ENCODE peak calls at places on chromosomes 6 and 20, in nine cellular contexts. One of them, this sample, is unnamed.

GRCh38 chr6:10510592-10511367 is 10.4 kb upstream of the GCNT2 start:
- DNase-seq in sigmoid colon: peak
- DNase-seq in fibroblast of mammary gland: peak
- DNase-seq in fibroblast of the aortic adventitia: peak
- DNase-seq in fibroblast of lung: peak
- DNase-seq in tibial nerve: no peak
- DNase-seq in psoas muscle: peak
- DNase-seq in AG04450: no peak
- DNase-seq in A549: peak
- DNase-seq in this sample: peak

GRCh38 chr6:135535989-135536414 is 38.5 kb upstream of the AHI1 start:
- DNase-seq in tibial nerve: peak
- DNase-seq in AG04450: peak
- DNase-seq in fibroblast of lung: peak
- DNase-seq in A549: peak
- DNase-seq in psoas muscle: no peak
- DNase-seq in sigmoid colon: no peak
- DNase-seq in fibroblast of mammary gland: peak
- DNase-seq in fibroblast of the aortic adventitia: peak
- DNase-seq in this sample: no peak

GRCh38 chr20:56689852-56690485 is 60.9 kb downstream of the TFAP2C start:
- DNase-seq in A549: no peak
- DNase-seq in fibroblast of mammary gland: peak
- DNase-seq in psoas muscle: no peak
- DNase-seq in sigmoid colon: no peak
- DNase-seq in AG04450: no peak
- DNase-seq in fibroblast of lung: peak
- DNase-seq in fibroblast of the aortic adventitia: no peak
- DNase-seq in tibial nerve: no peak
- DNase-seq in this sample: no peak

GRCh38 chr20:45934046-45934586 is 367 bp upstream of the PCIF1 start:
- DNase-seq in tibial nerve: peak
- DNase-seq in fibroblast of mammary gland: peak
- DNase-seq in fibroblast of the aortic adventitia: peak
- DNase-seq in sigmoid colon: peak
- DNase-seq in AG04450: no peak
- DNase-seq in fibroblast of lung: peak
- DNase-seq in psoas muscle: peak
- DNase-seq in A549: peak
- DNase-seq in this sample: peak

GRCh38 chr20:6698056-6698455 is 69.4 kb upstream of the BMP2 start:
- DNase-seq in sigmoid colon: no peak
- DNase-seq in fibroblast of mammary gland: no peak
- DNase-seq in tibial nerve: no peak
- DNase-seq in fibroblast of lung: peak
- DNase-seq in AG04450: no peak
- DNase-seq in psoas muscle: no peak
- DNase-seq in A549: no peak
- DNase-seq in fibroblast of the aortic adventitia: no peak
- DNase-seq in this sample: no peak

GRCh38 chr6:14401181-14401745 is 283.7 kb downstream of the CD83 start:
- DNase-seq in AG04450: no peak
- DNase-seq in tibial nerve: no peak
- DNase-seq in fibroblast of the aortic adventitia: no peak
- DNase-seq in fibroblast of mammary gland: no peak
- DNase-seq in psoas muscle: no peak
- DNase-seq in A549: no peak
- DNase-seq in fibroblast of lung: no peak
- DNase-seq in sigmoid colon: no peak
- DNase-seq in this sample: no peak

GRCh38 chr6:133609404-133610270 is 279.3 kb upstream of the TCF21 start:
- DNase-seq in AG04450: peak
- DNase-seq in fibroblast of lung: peak
- DNase-seq in fibroblast of mammary gland: peak
- DNase-seq in sigmoid colon: no peak
- DNase-seq in tibial nerve: no peak
- DNase-seq in psoas muscle: no peak
- DNase-seq in A549: peak
- DNase-seq in fibroblast of the aortic adventitia: peak
- DNase-seq in this sample: no peak

GRCh38 chr6:125203395-125203794 is 49.8 kb downstream of the TPD52L1 start:
- DNase-seq in fibroblast of the aortic adventitia: no peak
- DNase-seq in sigmoid colon: no peak
- DNase-seq in fibroblast of lung: no peak
- DNase-seq in fibroblast of mammary gland: no peak
- DNase-seq in psoas muscle: no peak
- DNase-seq in tibial nerve: no peak
- DNase-seq in A549: peak
- DNase-seq in AG04450: no peak
- DNase-seq in this sample: no peak

GRCh38 chr6:134535831-134536230 is 217.9 kb upstream of the SGK1 start:
- DNase-seq in sigmoid colon: no peak
- DNase-seq in A549: no peak
- DNase-seq in fibroblast of the aortic adventitia: no peak
- DNase-seq in tibial nerve: no peak
- DNase-seq in psoas muscle: no peak
- DNase-seq in AG04450: no peak
- DNase-seq in fibroblast of lung: peak
- DNase-seq in fibroblast of mammary gland: no peak
- DNase-seq in this sample: no peak

GRCh38 chr6:107811591-107812218 is 12.4 kb downstream of the SCML4 start:
- DNase-seq in tibial nerve: no peak
- DNase-seq in AG04450: no peak
- DNase-seq in sigmoid colon: no peak
- DNase-seq in fibroblast of the aortic adventitia: peak
- DNase-seq in A549: peak
- DNase-seq in fibroblast of lung: peak
- DNase-seq in psoas muscle: no peak
- DNase-seq in fibroblast of mammary gland: peak
- DNase-seq in this sample: no peak

GRCh38 chr6:71419954-71420692 is 131.5 kb downstream of the OGFRL1 start:
- DNase-seq in fibroblast of lung: peak
- DNase-seq in A549: no peak
- DNase-seq in AG04450: no peak
- DNase-seq in sigmoid colon: peak
- DNase-seq in fibroblast of the aortic adventitia: no peak
- DNase-seq in fibroblast of mammary gland: peak
- DNase-seq in psoas muscle: peak
- DNase-seq in tibial nerve: peak
- DNase-seq in this sample: peak

GRCh38 chr6:159438106-159438505 is 254.9 kb downstream of the SOD2 start:
- DNase-seq in AG04450: no peak
- DNase-seq in psoas muscle: no peak
- DNase-seq in fibroblast of lung: no peak
- DNase-seq in sigmoid colon: no peak
- DNase-seq in fibroblast of mammary gland: no peak
- DNase-seq in A549: no peak
- DNase-seq in fibroblast of the aortic adventitia: no peak
- DNase-seq in tibial nerve: no peak
- DNase-seq in this sample: no peak

GRCh38 chr6:40727272-40727671 is 140.1 kb upstream of the LRFN2 start:
- DNase-seq in tibial nerve: no peak
- DNase-seq in fibroblast of mammary gland: no peak
- DNase-seq in fibroblast of lung: no peak
- DNase-seq in sigmoid colon: no peak
- DNase-seq in A549: no peak
- DNase-seq in psoas muscle: no peak
- DNase-seq in AG04450: no peak
- DNase-seq in fibroblast of the aortic adventitia: no peak
- DNase-seq in this sample: no peak

GRCh38 chr6:115796829-115797228 is 263.9 kb downstream of the FRK start:
- DNase-seq in tibial nerve: no peak
- DNase-seq in fibroblast of the aortic adventitia: no peak
- DNase-seq in fibroblast of lung: no peak
- DNase-seq in A549: no peak
- DNase-seq in fibroblast of mammary gland: no peak
- DNase-seq in sigmoid colon: no peak
- DNase-seq in AG04450: no peak
- DNase-seq in psoas muscle: no peak
- DNase-seq in this sample: no peak

GRCh38 chr6:16302721-16303552 is 64.5 kb downstream of the GMPR start:
- DNase-seq in fibroblast of mammary gland: no peak
- DNase-seq in fibroblast of the aortic adventitia: no peak
- DNase-seq in tibial nerve: no peak
- DNase-seq in AG04450: no peak
- DNase-seq in fibroblast of lung: no peak
- DNase-seq in psoas muscle: no peak
- DNase-seq in A549: no peak
- DNase-seq in sigmoid colon: no peak
- DNase-seq in this sample: no peak

GRCh38 chr20:21190866-21191265 is 65.0 kb downstream of the KIZ start:
- DNase-seq in fibroblast of lung: no peak
- DNase-seq in sigmoid colon: no peak
- DNase-seq in A549: no peak
- DNase-seq in psoas muscle: no peak
- DNase-seq in fibroblast of mammary gland: no peak
- DNase-seq in fibroblast of the aortic adventitia: no peak
- DNase-seq in tibial nerve: no peak
- DNase-seq in AG04450: no peak
- DNase-seq in this sample: no peak
- H3K4me3 ChIP-seq in fibroblast of lung: no peak
- H3K4me3 ChIP-seq in sigmoid colon: no peak
- H3K4me3 ChIP-seq in A549: no peak
- H3K4me3 ChIP-seq in psoas muscle: no peak
- H3K4me3 ChIP-seq in fibroblast of mammary gland: no peak
- H3K4me3 ChIP-seq in fibroblast of the aortic adventitia: no peak
- H3K4me3 ChIP-seq in tibial nerve: no peak
- H3K4me3 ChIP-seq in AG04450: no peak
- H3K4me3 ChIP-seq in this sample: no peak

GRCh38 chr6:146357578-146358340 is 185.9 kb upstream of the RAB32 start:
- DNase-seq in fibroblast of lung: peak
- DNase-seq in A549: peak
- DNase-seq in tibial nerve: no peak
- DNase-seq in psoas muscle: no peak
- DNase-seq in sigmoid colon: no peak
- DNase-seq in AG04450: no peak
- DNase-seq in fibroblast of mammary gland: peak
- DNase-seq in fibroblast of the aortic adventitia: peak
- DNase-seq in this sample: no peak
- H3K4me3 ChIP-seq in fibroblast of lung: no peak
- H3K4me3 ChIP-seq in A549: peak
- H3K4me3 ChIP-seq in tibial nerve: no peak
- H3K4me3 ChIP-seq in psoas muscle: no peak
- H3K4me3 ChIP-seq in sigmoid colon: no peak
- H3K4me3 ChIP-seq in AG04450: no peak
- H3K4me3 ChIP-seq in fibroblast of mammary gland: peak
- H3K4me3 ChIP-seq in fibroblast of the aortic adventitia: no peak
- H3K4me3 ChIP-seq in this sample: no peak

GRCh38 chr20:51446656-51447055 is 95.9 kb downstream of the NFATC2 start:
- DNase-seq in tibial nerve: no peak
- DNase-seq in fibroblast of lung: peak
- DNase-seq in AG04450: no peak
- DNase-seq in sigmoid colon: peak
- DNase-seq in fibroblast of the aortic adventitia: peak
- DNase-seq in A549: peak
- DNase-seq in psoas muscle: peak
- DNase-seq in fibroblast of mammary gland: peak
- DNase-seq in this sample: no peak

GRCh38 chr20:51445591-51445990 is 96.9 kb downstream of the NFATC2 start:
- DNase-seq in sigmoid colon: no peak
- DNase-seq in AG04450: no peak
- DNase-seq in tibial nerve: no peak
- DNase-seq in psoas muscle: no peak
- DNase-seq in fibroblast of the aortic adventitia: no peak
- DNase-seq in fibroblast of mammary gland: no peak
- DNase-seq in fibroblast of lung: no peak
- DNase-seq in A549: no peak
- DNase-seq in this sample: no peak

GRCh38 chr20:51446230-51446629 is 96.3 kb downstream of the NFATC2 start:
- DNase-seq in A549: no peak
- DNase-seq in psoas muscle: no peak
- DNase-seq in fibroblast of mammary gland: no peak
- DNase-seq in tibial nerve: no peak
- DNase-seq in fibroblast of the aortic adventitia: no peak
- DNase-seq in sigmoid colon: no peak
- DNase-seq in fibroblast of lung: no peak
- DNase-seq in AG04450: no peak
- DNase-seq in this sample: no peak

GRCh38 chr20:51447765-51448148 is 94.8 kb downstream of the NFATC2 start:
- DNase-seq in sigmoid colon: no peak
- DNase-seq in tibial nerve: no peak
- DNase-seq in psoas muscle: no peak
- DNase-seq in AG04450: no peak
- DNase-seq in fibroblast of lung: no peak
- DNase-seq in fibroblast of the aortic adventitia: no peak
- DNase-seq in A549: no peak
- DNase-seq in fibroblast of mammary gland: no peak
- DNase-seq in this sample: no peak

DNA sequence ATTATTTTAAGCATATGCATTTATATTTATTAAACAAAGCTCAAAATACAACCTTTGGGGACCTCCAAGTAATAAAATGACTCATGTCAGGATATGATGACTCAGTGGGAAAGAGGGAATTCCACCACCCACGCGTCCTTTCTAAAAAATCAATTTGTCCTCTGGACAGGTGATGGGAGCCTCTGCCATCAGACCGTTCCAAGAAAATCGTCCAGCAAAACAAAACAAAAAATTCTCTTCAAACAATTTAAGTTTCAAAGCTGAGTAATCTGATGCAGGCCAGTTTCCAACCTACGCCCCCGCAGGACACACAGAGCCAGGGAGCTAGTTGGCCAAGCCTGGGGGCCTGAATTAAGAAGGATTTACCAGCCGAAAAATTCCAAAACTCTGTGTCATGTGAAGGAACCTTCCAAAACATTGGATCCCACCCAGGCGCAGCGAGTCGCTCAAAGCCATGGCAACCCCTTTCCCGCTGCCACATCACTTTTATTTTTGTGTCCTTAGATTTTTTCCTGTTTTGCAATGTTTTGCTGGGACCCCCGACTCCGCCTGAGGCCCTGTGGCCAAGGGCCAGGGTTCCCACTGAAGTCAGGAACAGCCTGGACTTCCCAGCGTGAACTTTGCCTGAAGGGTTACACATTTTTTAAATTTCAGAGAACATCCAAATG is 95.3 kb downstream of the NFATC2 start:
- DNase-seq in psoas muscle: peak
- DNase-seq in fibroblast of the aortic adventitia: peak
- DNase-seq in AG04450: peak
- DNase-seq in sigmoid colon: peak
- DNase-seq in fibroblast of mammary gland: peak
- DNase-seq in tibial nerve: peak
- DNase-seq in A549: peak
- DNase-seq in fibroblast of lung: peak
- DNase-seq in this sample: peak
- H3K4me3 ChIP-seq in psoas muscle: no peak
- H3K4me3 ChIP-seq in fibroblast of the aortic adventitia: no peak
- H3K4me3 ChIP-seq in AG04450: peak
- H3K4me3 ChIP-seq in sigmoid colon: no peak
- H3K4me3 ChIP-seq in fibroblast of mammary gland: no peak
- H3K4me3 ChIP-seq in tibial nerve: no peak
- H3K4me3 ChIP-seq in A549: peak
- H3K4me3 ChIP-seq in fibroblast of lung: no peak
- H3K4me3 ChIP-seq in this sample: no peak

DNA sequence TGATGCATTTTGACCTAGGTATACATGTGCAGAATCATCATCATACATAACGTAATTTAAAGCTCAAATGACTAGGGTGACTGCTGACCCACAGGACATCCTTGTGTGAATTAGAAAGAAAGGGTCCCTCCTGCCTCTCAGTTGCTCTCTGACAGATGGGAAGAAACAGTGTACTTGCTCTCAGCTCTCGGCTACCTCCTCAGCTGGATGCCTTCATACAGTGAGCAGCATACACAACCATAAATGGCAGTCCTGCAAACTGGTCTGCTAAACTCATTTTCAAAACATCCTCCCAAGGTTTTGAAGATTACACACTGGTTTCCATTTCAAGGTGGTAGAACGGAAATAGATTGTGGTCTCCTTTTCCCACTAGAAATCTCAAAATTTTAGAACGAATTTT is 26.3 kb downstream of the FILIP1 start:
- DNase-seq in tibial nerve: no peak
- DNase-seq in sigmoid colon: no peak
- DNase-seq in AG04450: no peak
- DNase-seq in fibroblast of mammary gland: no peak
- DNase-seq in A549: no peak
- DNase-seq in fibroblast of lung: no peak
- DNase-seq in psoas muscle: no peak
- DNase-seq in fibroblast of the aortic adventitia: no peak
- DNase-seq in this sample: no peak
- H3K4me3 ChIP-seq in tibial nerve: no peak
- H3K4me3 ChIP-seq in sigmoid colon: no peak
- H3K4me3 ChIP-seq in AG04450: no peak
- H3K4me3 ChIP-seq in fibroblast of mammary gland: no peak
- H3K4me3 ChIP-seq in A549: no peak
- H3K4me3 ChIP-seq in fibroblast of lung: no peak
- H3K4me3 ChIP-seq in psoas muscle: no peak
- H3K4me3 ChIP-seq in fibroblast of the aortic adventitia: no peak
- H3K4me3 ChIP-seq in this sample: no peak